ENCODE peak calls at places on chromosomes 13 and 19, in six cellular contexts. One of them, this sample, is unnamed.

GRCh38 chr13:40236566-40237168 is 429.8 kb downstream of the FOXO1 start:
- DNase-seq in tibial nerve: peak; percentile 81
- DNase-seq in thoracic aorta: peak; percentile 53
- DNase-seq in transverse colon: no peak
- DNase-seq in aorta: peak; percentile 78
- DNase-seq in effector memory CD4-positive, alpha-beta T cell: no peak
- DNase-seq in this sample: no peak

GRCh38 chr13:42047561-42048322 is 706 bp upstream of the DGKH start:
- DNase-seq in tibial nerve: peak; percentile 21
- DNase-seq in thoracic aorta: no peak
- DNase-seq in transverse colon: peak; percentile 76
- DNase-seq in aorta: no peak
- DNase-seq in effector memory CD4-positive, alpha-beta T cell: no peak
- DNase-seq in this sample: peak; percentile 38

GRCh38 chr13:113565526-113566226 is 18.9 kb upstream of the TFDP1 start:
- DNase-seq in tibial nerve: no peak
- DNase-seq in thoracic aorta: no peak
- DNase-seq in transverse colon: peak; percentile 3
- DNase-seq in aorta: peak; percentile 42
- DNase-seq in effector memory CD4-positive, alpha-beta T cell: no peak
- DNase-seq in this sample: no peak

GRCh38 chr13:26991508-26992181 is 180.0 kb downstream of the USP12 start:
- DNase-seq in tibial nerve: no peak
- DNase-seq in thoracic aorta: no peak
- DNase-seq in transverse colon: no peak
- DNase-seq in aorta: peak; percentile 83
- DNase-seq in effector memory CD4-positive, alpha-beta T cell: no peak
- DNase-seq in this sample: peak; percentile 52

GRCh38 chr13:47548294-47548825 is 452.7 kb downstream of the SUCLA2 start:
- DNase-seq in tibial nerve: no peak
- DNase-seq in thoracic aorta: no peak
- DNase-seq in transverse colon: no peak
- DNase-seq in aorta: no peak
- DNase-seq in effector memory CD4-positive, alpha-beta T cell: no peak
- DNase-seq in this sample: no peak

GRCh38 chr19:54418030-54418929 is 3.0 kb downstream of the TTYH1 start:
- DNase-seq in tibial nerve: no peak
- DNase-seq in thoracic aorta: no peak
- DNase-seq in transverse colon: no peak
- DNase-seq in aorta: peak; percentile 62
- DNase-seq in effector memory CD4-positive, alpha-beta T cell: no peak
- DNase-seq in this sample: no peak

GRCh38 chr19:49988007-49988406 is 27.0 kb upstream of the SIGLEC11 start:
- DNase-seq in tibial nerve: no peak
- DNase-seq in thoracic aorta: no peak
- DNase-seq in transverse colon: no peak
- DNase-seq in aorta: no peak
- DNase-seq in effector memory CD4-positive, alpha-beta T cell: no peak
- DNase-seq in this sample: no peak

GRCh38 chr13:42477588-42478190 is 96.3 kb upstream of the TNFSF11 start:
- DNase-seq in tibial nerve: no peak
- DNase-seq in thoracic aorta: no peak
- DNase-seq in transverse colon: no peak
- DNase-seq in aorta: no peak
- DNase-seq in effector memory CD4-positive, alpha-beta T cell: no peak
- DNase-seq in this sample: peak; percentile 25

GRCh38 chr19:19203012-19203856 is at the start of gene NR2C2AP:
- DNase-seq in tibial nerve: peak; percentile 86
- DNase-seq in thoracic aorta: peak; percentile 64
- DNase-seq in transverse colon: peak; percentile 95
- DNase-seq in aorta: peak; percentile 99
- DNase-seq in effector memory CD4-positive, alpha-beta T cell: peak; percentile 83
- DNase-seq in this sample: peak; percentile 94

GRCh38 chr13:27367570-27367969 is 56.8 kb upstream of the GTF3A start:
- DNase-seq in tibial nerve: no peak
- DNase-seq in thoracic aorta: no peak
- DNase-seq in transverse colon: no peak
- DNase-seq in aorta: no peak
- DNase-seq in effector memory CD4-positive, alpha-beta T cell: no peak
- DNase-seq in this sample: peak; percentile 84

GRCh38 chr13:113734099-113734825 is 24.8 kb upstream of the TMEM255B start:
- DNase-seq in tibial nerve: no peak
- DNase-seq in thoracic aorta: no peak
- DNase-seq in transverse colon: no peak
- DNase-seq in aorta: peak; percentile 55
- DNase-seq in effector memory CD4-positive, alpha-beta T cell: no peak
- DNase-seq in this sample: no peak

GRCh38 chr19:29805026-29805925 is 6.5 kb upstream of the CCNE1 start:
- DNase-seq in tibial nerve: no peak
- DNase-seq in thoracic aorta: no peak
- DNase-seq in transverse colon: no peak
- DNase-seq in aorta: peak; percentile 64
- DNase-seq in effector memory CD4-positive, alpha-beta T cell: no peak
- DNase-seq in this sample: no peak

GRCh38 chr13:60679131-60679530 is 282.1 kb downstream of the TDRD3 start:
- DNase-seq in tibial nerve: no peak
- DNase-seq in thoracic aorta: no peak
- DNase-seq in transverse colon: no peak
- DNase-seq in aorta: no peak
- DNase-seq in effector memory CD4-positive, alpha-beta T cell: no peak
- DNase-seq in this sample: no peak

GRCh38 chr19:17775245-17775927 is 19.6 kb upstream of the B3GNT3 start:
- DNase-seq in tibial nerve: peak; percentile 58
- DNase-seq in thoracic aorta: no peak
- DNase-seq in transverse colon: peak; percentile 49
- DNase-seq in aorta: no peak
- DNase-seq in effector memory CD4-positive, alpha-beta T cell: no peak
- DNase-seq in this sample: no peak

GRCh38 chr13:98672947-98673545 is 79.4 kb downstream of the SLC15A1 start:
- DNase-seq in tibial nerve: peak; percentile 75
- DNase-seq in thoracic aorta: no peak
- DNase-seq in transverse colon: peak; percentile 82
- DNase-seq in aorta: peak; percentile 81
- DNase-seq in effector memory CD4-positive, alpha-beta T cell: peak; percentile 15
- DNase-seq in this sample: peak; percentile 78

GRCh38 chr13:112176746-112177119 is 109.8 kb downstream of the SOX1 start:
- DNase-seq in tibial nerve: no peak
- DNase-seq in thoracic aorta: no peak
- DNase-seq in transverse colon: no peak
- DNase-seq in aorta: no peak
- DNase-seq in effector memory CD4-positive, alpha-beta T cell: no peak
- DNase-seq in this sample: no peak
- H3K27me3 ChIP-seq in tibial nerve: no peaks in the 10 kb centered on the region
- H3K27me3 ChIP-seq in thoracic aorta: no peaks in the 10 kb centered on the region
- H3K27me3 ChIP-seq in transverse colon: no peaks in the 10 kb centered on the region
- H3K27me3 ChIP-seq in aorta: no peaks in the 10 kb centered on the region
- H3K27me3 ChIP-seq in effector memory CD4-positive, alpha-beta T cell: no peaks in the 10 kb centered on the region
- H3K27me3 ChIP-seq in this sample: no peaks in the 10 kb centered on the region

DNA sequence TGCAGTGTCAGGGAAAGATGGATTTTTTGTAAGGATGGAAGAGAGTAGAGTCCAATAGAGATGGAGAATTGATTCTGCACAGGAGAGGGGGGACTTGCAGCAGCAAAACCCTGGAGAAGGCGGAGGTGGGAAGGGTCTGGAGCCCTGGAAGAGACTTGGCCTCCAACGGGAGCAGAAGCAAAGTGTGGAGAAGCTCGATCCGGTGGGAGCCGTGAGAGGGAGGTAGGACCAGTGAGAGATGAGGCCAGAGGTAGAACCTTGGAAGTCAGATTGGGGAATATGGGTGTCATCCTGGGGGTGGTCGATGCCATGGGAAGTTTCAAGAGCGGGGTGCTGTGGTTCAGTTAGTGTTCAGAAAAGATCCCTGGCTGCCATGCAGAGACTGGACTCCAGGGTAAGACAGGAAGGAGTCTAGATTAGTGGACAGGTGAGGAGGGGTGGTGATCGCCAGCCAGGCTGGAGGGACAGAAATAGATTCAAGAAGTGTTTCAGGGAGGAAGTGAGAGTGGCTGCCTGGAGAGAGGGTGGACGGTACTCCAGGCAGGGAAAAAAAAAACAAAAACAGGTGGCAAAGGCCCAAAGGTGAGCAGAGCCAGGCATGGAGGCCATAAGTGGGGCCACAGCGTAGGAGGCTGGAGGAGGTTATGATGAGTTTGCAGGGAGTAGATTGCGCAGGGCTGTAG is 2.6 kb downstream of the PPP5C start:
- DNase-seq in tibial nerve: no peak
- DNase-seq in thoracic aorta: no peak
- DNase-seq in transverse colon: no peak
- DNase-seq in aorta: peak; percentile 46
- DNase-seq in effector memory CD4-positive, alpha-beta T cell: no peak
- DNase-seq in this sample: no peak
- H3K4me1 ChIP-seq in tibial nerve: peaks cover 47% of the 10 kb centered on the region
- H3K4me1 ChIP-seq in thoracic aorta: peaks cover 49% of the 10 kb centered on the region
- H3K4me1 ChIP-seq in transverse colon: peaks cover 46% of the 10 kb centered on the region
- H3K4me1 ChIP-seq in aorta: peaks cover 3% of the 10 kb centered on the region
- H3K4me1 ChIP-seq in effector memory CD4-positive, alpha-beta T cell: peaks cover 38% of the 10 kb centered on the region
- H3K4me1 ChIP-seq in this sample: peaks cover 63% of the 10 kb centered on the region

GRCh38 chr19:38669532-38669931 is 22.1 kb downstream of the ACTN4 start:
- DNase-seq in tibial nerve: no peak
- DNase-seq in thoracic aorta: no peak
- DNase-seq in transverse colon: no peak
- DNase-seq in aorta: no peak
- DNase-seq in effector memory CD4-positive, alpha-beta T cell: no peak
- DNase-seq in this sample: no peak
- H3K36me3 ChIP-seq in tibial nerve: no peaks in the 10 kb centered on the region
- H3K36me3 ChIP-seq in thoracic aorta: no peaks in the 10 kb centered on the region
- H3K36me3 ChIP-seq in transverse colon: no peaks in the 10 kb centered on the region
- H3K36me3 ChIP-seq in aorta: no peaks in the 10 kb centered on the region
- H3K36me3 ChIP-seq in effector memory CD4-positive, alpha-beta T cell: no peaks in the 10 kb centered on the region
- H3K36me3 ChIP-seq in this sample: no peaks in the 10 kb centered on the region

DNA sequence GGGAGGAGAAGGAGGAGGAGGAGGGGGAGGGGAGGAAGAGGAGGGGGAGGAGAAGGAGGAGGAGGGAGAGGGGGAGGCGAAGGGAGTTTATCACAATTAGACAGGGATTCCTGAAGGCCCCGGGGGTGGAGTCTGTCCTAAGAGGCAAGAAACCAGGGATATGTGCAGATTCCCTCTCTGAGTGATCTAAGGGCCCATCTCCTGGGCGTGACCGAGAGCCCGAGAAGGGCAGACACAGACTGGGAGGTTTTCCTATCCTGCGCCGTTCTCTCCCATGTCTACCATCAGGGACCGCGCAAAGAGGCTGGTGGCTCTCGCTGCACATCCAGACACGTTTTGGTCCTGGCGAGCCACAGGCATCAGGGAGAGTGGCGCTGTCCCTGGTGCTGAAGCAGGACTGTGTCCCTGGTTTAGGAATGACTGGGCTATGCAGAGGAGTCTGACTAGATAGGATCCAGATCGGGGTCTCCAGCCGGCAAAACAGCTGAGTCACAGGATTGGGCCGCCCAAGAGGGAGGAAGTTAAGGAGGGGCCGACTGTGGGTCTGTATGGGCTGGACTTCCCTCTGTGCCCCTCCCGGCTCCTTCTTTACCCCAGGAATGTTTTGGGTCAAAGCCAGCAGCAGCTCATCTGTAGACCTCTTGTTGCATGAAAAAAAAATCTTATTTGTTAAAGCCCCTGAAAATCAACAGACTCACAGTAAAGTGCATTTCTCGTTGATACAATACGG is 17.9 kb upstream of the ZNF175 start:
- DNase-seq in tibial nerve: peak; percentile 54
- DNase-seq in thoracic aorta: no peak
- DNase-seq in transverse colon: peak; percentile 43
- DNase-seq in aorta: peak; percentile 89
- DNase-seq in effector memory CD4-positive, alpha-beta T cell: no peak
- DNase-seq in this sample: peak; percentile 50
- H3K27me3 ChIP-seq in tibial nerve: peaks cover 5% of the 10 kb centered on the region
- H3K27me3 ChIP-seq in thoracic aorta: no peaks in the 10 kb centered on the region
- H3K27me3 ChIP-seq in transverse colon: peaks cover 8% of the 10 kb centered on the region
- H3K27me3 ChIP-seq in aorta: no peaks in the 10 kb centered on the region
- H3K27me3 ChIP-seq in effector memory CD4-positive, alpha-beta T cell: no peaks in the 10 kb centered on the region
- H3K27me3 ChIP-seq in this sample: no peaks in the 10 kb centered on the region

GRCh38 chr19:2237869-2238153 is 1.2 kb downstream of the SF3A2 start:
- DNase-seq in tibial nerve: no peak
- DNase-seq in thoracic aorta: no peak
- DNase-seq in transverse colon: no peak
- DNase-seq in aorta: no peak
- DNase-seq in effector memory CD4-positive, alpha-beta T cell: no peak
- DNase-seq in this sample: no peak
- H3K4me1 ChIP-seq in tibial nerve: peaks cover 63% of the 10 kb centered on the region
- H3K4me1 ChIP-seq in thoracic aorta: peaks cover 79% of the 10 kb centered on the region
- H3K4me1 ChIP-seq in transverse colon: peaks cover 72% of the 10 kb centered on the region
- H3K4me1 ChIP-seq in aorta: no peaks in the 10 kb centered on the region
- H3K4me1 ChIP-seq in effector memory CD4-positive, alpha-beta T cell: peaks cover 60% of the 10 kb centered on the region
- H3K4me1 ChIP-seq in this sample: peaks cover 78% of the 10 kb centered on the region